ENCODE peak calls at places on chromosomes 5 and 9, in seven cellular contexts. One of them, this sample, is unnamed.

GRCh38 chr9:68610016-68610415 is 69.3 kb upstream of the TMEM252 start:
- DNase-seq in CD4-positive, alpha-beta T cell: no peak
- DNase-seq in activated naive CD4-positive, alpha-beta T cell treated with Interleukin-2 at 50 U/mL for 16 hours: no peak
- DNase-seq in stimulated activated CD8-positive, alpha-beta memory T cell treated with anti-CD3 and anti-CD28 coated beads, Interleukin-15, amount 100 ng/mL, for 4 hours: no peak
- DNase-seq in GM20000: no peak
- DNase-seq in esophagus squamous epithelium: no peak
- DNase-seq in stimulated activated CD4-positive, alpha-beta T cell treated with anti-CD3 and anti-CD28 coated beads, TNF-alpha, amount 100 ng/mL, for 4 hours: no peak
- DNase-seq in this sample: no peak

GRCh38 chr5:12292610-12293204 is 388.5 kb upstream of the CTNND2 start:
- DNase-seq in CD4-positive, alpha-beta T cell: no peak
- DNase-seq in GM20000: no peak
- DNase-seq in esophagus squamous epithelium: no peak
- DNase-seq in stimulated activated CD4-positive, alpha-beta T cell treated with anti-CD3 and anti-CD28 coated beads, TNF-alpha, amount 100 ng/mL, for 4 hours: no peak
- DNase-seq in stimulated activated CD8-positive, alpha-beta memory T cell treated with anti-CD3 and anti-CD28 coated beads, Interleukin-15, amount 100 ng/mL, for 4 hours: no peak
- DNase-seq in activated naive CD4-positive, alpha-beta T cell treated with Interleukin-2 at 50 U/mL for 16 hours: no peak
- DNase-seq in this sample: no peak

GRCh38 chr5:96687080-96687479 is 24.9 kb downstream of the CAST start:
- DNase-seq in activated naive CD4-positive, alpha-beta T cell treated with Interleukin-2 at 50 U/mL for 16 hours: no peak
- DNase-seq in stimulated activated CD4-positive, alpha-beta T cell treated with anti-CD3 and anti-CD28 coated beads, TNF-alpha, amount 100 ng/mL, for 4 hours: no peak
- DNase-seq in GM20000: no peak
- DNase-seq in esophagus squamous epithelium: no peak
- DNase-seq in CD4-positive, alpha-beta T cell: no peak
- DNase-seq in stimulated activated CD8-positive, alpha-beta memory T cell treated with anti-CD3 and anti-CD28 coated beads, Interleukin-15, amount 100 ng/mL, for 4 hours: no peak
- DNase-seq in this sample: no peak

GRCh38 chr5:158727771-158728311 is 371.9 kb downstream of the EBF1 start:
- DNase-seq in CD4-positive, alpha-beta T cell: no peak
- DNase-seq in activated naive CD4-positive, alpha-beta T cell treated with Interleukin-2 at 50 U/mL for 16 hours: no peak
- DNase-seq in GM20000: no peak
- DNase-seq in stimulated activated CD8-positive, alpha-beta memory T cell treated with anti-CD3 and anti-CD28 coated beads, Interleukin-15, amount 100 ng/mL, for 4 hours: no peak
- DNase-seq in esophagus squamous epithelium: no peak
- DNase-seq in stimulated activated CD4-positive, alpha-beta T cell treated with anti-CD3 and anti-CD28 coated beads, TNF-alpha, amount 100 ng/mL, for 4 hours: no peak
- DNase-seq in this sample: peak

GRCh38 chr9:18985464-18985951 is 47.5 kb downstream of the SAXO1 start:
- DNase-seq in CD4-positive, alpha-beta T cell: no peak
- DNase-seq in stimulated activated CD4-positive, alpha-beta T cell treated with anti-CD3 and anti-CD28 coated beads, TNF-alpha, amount 100 ng/mL, for 4 hours: no peak
- DNase-seq in activated naive CD4-positive, alpha-beta T cell treated with Interleukin-2 at 50 U/mL for 16 hours: no peak
- DNase-seq in GM20000: no peak
- DNase-seq in esophagus squamous epithelium: no peak
- DNase-seq in stimulated activated CD8-positive, alpha-beta memory T cell treated with anti-CD3 and anti-CD28 coated beads, Interleukin-15, amount 100 ng/mL, for 4 hours: no peak
- DNase-seq in this sample: no peak

GRCh38 chr5:161544350-161544765 is 2.2 kb downstream of the GABRB2 start:
- DNase-seq in GM20000: peak
- DNase-seq in CD4-positive, alpha-beta T cell: no peak
- DNase-seq in activated naive CD4-positive, alpha-beta T cell treated with Interleukin-2 at 50 U/mL for 16 hours: no peak
- DNase-seq in stimulated activated CD8-positive, alpha-beta memory T cell treated with anti-CD3 and anti-CD28 coated beads, Interleukin-15, amount 100 ng/mL, for 4 hours: no peak
- DNase-seq in stimulated activated CD4-positive, alpha-beta T cell treated with anti-CD3 and anti-CD28 coated beads, TNF-alpha, amount 100 ng/mL, for 4 hours: no peak
- DNase-seq in esophagus squamous epithelium: no peak
- DNase-seq in this sample: no peak

GRCh38 chr9:134566196-134566822 is 75.3 kb upstream of the COL5A1 start:
- DNase-seq in stimulated activated CD4-positive, alpha-beta T cell treated with anti-CD3 and anti-CD28 coated beads, TNF-alpha, amount 100 ng/mL, for 4 hours: no peak
- DNase-seq in GM20000: no peak
- DNase-seq in stimulated activated CD8-positive, alpha-beta memory T cell treated with anti-CD3 and anti-CD28 coated beads, Interleukin-15, amount 100 ng/mL, for 4 hours: no peak
- DNase-seq in esophagus squamous epithelium: no peak
- DNase-seq in CD4-positive, alpha-beta T cell: no peak
- DNase-seq in activated naive CD4-positive, alpha-beta T cell treated with Interleukin-2 at 50 U/mL for 16 hours: no peak
- DNase-seq in this sample: peak

GRCh38 chr5:132764051-132764450 is 13.0 kb downstream of the SEPTIN8 start:
- DNase-seq in stimulated activated CD4-positive, alpha-beta T cell treated with anti-CD3 and anti-CD28 coated beads, TNF-alpha, amount 100 ng/mL, for 4 hours: no peak
- DNase-seq in GM20000: no peak
- DNase-seq in stimulated activated CD8-positive, alpha-beta memory T cell treated with anti-CD3 and anti-CD28 coated beads, Interleukin-15, amount 100 ng/mL, for 4 hours: no peak
- DNase-seq in CD4-positive, alpha-beta T cell: no peak
- DNase-seq in activated naive CD4-positive, alpha-beta T cell treated with Interleukin-2 at 50 U/mL for 16 hours: no peak
- DNase-seq in esophagus squamous epithelium: no peak
- DNase-seq in this sample: no peak

GRCh38 chr5:36367524-36367923 is 65.8 kb upstream of the RANBP3L start:
- DNase-seq in CD4-positive, alpha-beta T cell: no peak
- DNase-seq in activated naive CD4-positive, alpha-beta T cell treated with Interleukin-2 at 50 U/mL for 16 hours: no peak
- DNase-seq in stimulated activated CD8-positive, alpha-beta memory T cell treated with anti-CD3 and anti-CD28 coated beads, Interleukin-15, amount 100 ng/mL, for 4 hours: no peak
- DNase-seq in esophagus squamous epithelium: no peak
- DNase-seq in stimulated activated CD4-positive, alpha-beta T cell treated with anti-CD3 and anti-CD28 coated beads, TNF-alpha, amount 100 ng/mL, for 4 hours: no peak
- DNase-seq in GM20000: no peak
- DNase-seq in this sample: no peak

GRCh38 chr5:136802382-136802781 is 437.0 kb upstream of the TRPC7 start:
- DNase-seq in stimulated activated CD4-positive, alpha-beta T cell treated with anti-CD3 and anti-CD28 coated beads, TNF-alpha, amount 100 ng/mL, for 4 hours: no peak
- DNase-seq in GM20000: no peak
- DNase-seq in CD4-positive, alpha-beta T cell: no peak
- DNase-seq in esophagus squamous epithelium: no peak
- DNase-seq in activated naive CD4-positive, alpha-beta T cell treated with Interleukin-2 at 50 U/mL for 16 hours: no peak
- DNase-seq in stimulated activated CD8-positive, alpha-beta memory T cell treated with anti-CD3 and anti-CD28 coated beads, Interleukin-15, amount 100 ng/mL, for 4 hours: no peak
- DNase-seq in this sample: no peak

GRCh38 chr5:5335708-5336211 is 86.7 kb upstream of the ICE1 start:
- DNase-seq in esophagus squamous epithelium: no peak
- DNase-seq in stimulated activated CD8-positive, alpha-beta memory T cell treated with anti-CD3 and anti-CD28 coated beads, Interleukin-15, amount 100 ng/mL, for 4 hours: no peak
- DNase-seq in stimulated activated CD4-positive, alpha-beta T cell treated with anti-CD3 and anti-CD28 coated beads, TNF-alpha, amount 100 ng/mL, for 4 hours: no peak
- DNase-seq in activated naive CD4-positive, alpha-beta T cell treated with Interleukin-2 at 50 U/mL for 16 hours: no peak
- DNase-seq in GM20000: no peak
- DNase-seq in CD4-positive, alpha-beta T cell: no peak
- DNase-seq in this sample: no peak